ENCODE peak calls at places on chromosomes 4 and X, in nine cellular contexts. G is pulmonary artery endothelial cell; Z is transverse colon; D is EH; O is CD4-positive, alpha-beta T cell; S is hypothalamus; K is activated CD4-positive, alpha-beta T cell treated with anti-CD3 and anti-CD28 coated beads, Interleukin-2, amount 50 U/mL, for 48 hours; Y is AG04450; X is Kasumi-1. T is an unnamed sample.

GRCh38 chr4:85823295-85823694 is 348.3 kb downstream of the ARHGAP24 start:
- DNase-seq in G (no peak), Z (no peak), D (peak), O (no peak), S (no peak), K (no peak), Y (no peak), X (no peak), T (no peak)

GRCh38 chr4:87042986-87043820 is 108.4 kb downstream of the AFF1 start:
- DNase-seq in G (no peak), Z (no peak), D (no peak), O (no peak), S (no peak), K (no peak), Y (no peak), X (no peak), T (no peak)

GRCh38 chr4:78954048-78954666 is 14.9 kb upstream of the PAQR3 start:
- DNase-seq in G (no peak), Z (no peak), D (peak), O (no peak), S (no peak), K (no peak), Y (no peak), X (peak), T (no peak)

GRCh38 chrX:97446298-97446882 is 562.7 kb downstream of the RPA4 start:
- DNase-seq in G (no peak), Z (no peak), D (peak), O (no peak), S (no peak), K (no peak), Y (no peak), X (no peak), T (no peak)

GRCh38 chrX:134990475-134991473 is at the start of gene SMIM10:
- DNase-seq in G (no peak), Z (peak), D (peak), O (peak), S (peak), K (peak), Y (no peak), X (no peak), T (peak)

GRCh38 chrX:65509400-65509799 is 25.2 kb downstream of the LAS1L start:
- DNase-seq in G (no peak), Z (no peak), D (no peak), O (no peak), S (no peak), K (no peak), Y (no peak), X (no peak), T (no peak)

GRCh38 chrX:47264507-47265173 is 31.8 kb downstream of the USP11 start:
- DNase-seq in G (no peak), Z (no peak), D (peak), O (no peak), S (no peak), K (no peak), Y (no peak), X (no peak), T (no peak)

GRCh38 chr4:8355864-8356565 is 84.5 kb downstream of the ACOX3 start:
- DNase-seq in G (no peak), Z (no peak), D (peak), O (no peak), S (no peak), K (no peak), Y (no peak), X (no peak), T (no peak)

GRCh38 chr4:93788712-93789111 is 39.8 kb upstream of the ATOH1 start:
- DNase-seq in G (no peak), Z (no peak), D (peak), O (no peak), S (no peak), K (no peak), Y (no peak), X (peak), T (no peak)

GRCh38 chrX:46837543-46838481 is 969 bp downstream of the RP2 start:
- DNase-seq in G (no peak), Z (no peak), D (peak), O (peak), S (no peak), K (no peak), Y (no peak), X (peak), T (no peak)

GRCh38 chr4:173211838-173212237 is 43.2 kb downstream of the GALNT7 start:
- DNase-seq in G (no peak), Z (no peak), D (peak), O (no peak), S (no peak), K (no peak), Y (no peak), X (no peak), T (no peak)

GRCh38 chrX:114152130-114152529 is 431.8 kb upstream of the HTR2C start:
- DNase-seq in G (peak), Z (no peak), D (peak), O (no peak), S (no peak), K (no peak), Y (no peak), X (peak), T (no peak)

GRCh38 chr4:81609844-81610243 is 138.1 kb upstream of the RASGEF1B start:
- DNase-seq in G (no peak), Z (no peak), D (no peak), O (no peak), S (no peak), K (no peak), Y (no peak), X (no peak), T (no peak)

GRCh38 chrX:115559672-115560071 is 1.3 kb upstream of the PLS3 start:
- DNase-seq in G (no peak), Z (no peak), D (no peak), O (no peak), S (no peak), K (no peak), Y (no peak), X (no peak), T (no peak)

GRCh38 chr4:104205116-104205515 is 289.6 kb downstream of the CXXC4 start:
- DNase-seq in G (no peak), Z (no peak), D (no peak), O (no peak), S (no peak), K (no peak), Y (no peak), X (no peak), T (no peak)

GRCh38 chr4:87911252-87911774 is 64.2 kb upstream of the SPP1 start:
- DNase-seq in G (no peak), Z (no peak), D (no peak), O (no peak), S (no peak), K (no peak), Y (no peak), X (no peak), T (no peak)

GRCh38 chr4:98891533-98892337 is 37.2 kb downstream of the EIF4E start:
- DNase-seq in G (no peak), Z (no peak), D (no peak), O (no peak), S (no peak), K (no peak), Y (no peak), X (no peak), T (no peak)

GRCh38 chrX:107715331-107716044 is 60.1 kb downstream of the TSC22D3 start:
- DNase-seq in G (no peak), Z (peak), D (peak), O (peak), S (no peak), K (no peak), Y (no peak), X (no peak), T (no peak)

GRCh38 chr4:13599159-13599558 is 28.4 kb downstream of the BOD1L1 start:
- DNase-seq in G (no peak), Z (no peak), D (no peak), O (no peak), S (no peak), K (no peak), Y (no peak), X (peak), T (no peak)

GRCh38 chr4:79673898-79674297 is 265.9 kb upstream of the GK2 start:
- DNase-seq in G (no peak), Z (no peak), D (no peak), O (no peak), S (no peak), K (no peak), Y (no peak), X (peak), T (no peak)

GRCh38 chrX:139692908-139693307 is 15.1 kb downstream of the MCF2 start:
- DNase-seq in G (no peak), Z (no peak), D (no peak), O (no peak), S (no peak), K (no peak), Y (no peak), X (no peak), T (no peak)

GRCh38 chr4:148065069-148065468 is 333.2 kb downstream of the ARHGAP10 start:
- DNase-seq in G (no peak), Z (no peak), D (peak), O (no peak), S (no peak), K (no peak), Y (peak), X (no peak), T (no peak)

GRCh38 chr4:72375050-72375736 is 193.8 kb downstream of the ADAMTS3 start:
- DNase-seq in G (no peak), Z (no peak), D (peak), O (no peak), S (no peak), K (no peak), Y (peak), X (peak), T (no peak)

GRCh38 chr4:140092094-140092820 is 61.7 kb downstream of the MAML3 start:
- DNase-seq in G (no peak), Z (peak), D (no peak), O (no peak), S (no peak), K (no peak), Y (no peak), X (peak), T (no peak)

GRCh38 chr4:157221895-157222763 is 1.6 kb downstream of the GRIA2 start:
- DNase-seq in G (no peak), Z (no peak), D (peak), O (no peak), S (peak), K (no peak), Y (no peak), X (no peak), T (no peak)

GRCh38 chrX:100407784-100408642 is 2.1 kb downstream of the PCDH19 start:
- DNase-seq in G (no peak), Z (no peak), D (no peak), O (no peak), S (no peak), K (no peak), Y (no peak), X (no peak), T (no peak)

GRCh38 chr4:106362426-106362825 is 6.2 kb downstream of the GIMD1 start:
- DNase-seq in G (no peak), Z (no peak), D (no peak), O (no peak), S (no peak), K (no peak), Y (no peak), X (no peak), T (no peak)

GRCh38 chr4:25489221-25489797 is 112.2 kb downstream of the ANAPC4 start:
- DNase-seq in G (no peak), Z (no peak), D (no peak), O (no peak), S (no peak), K (no peak), Y (no peak), X (no peak), T (no peak)